ENCODE peak calls at places on chromosome 16, in seven cellular contexts. Y is NCI-H748 treated with DMSO at 0.1 percent for 48 hours; F is SW480; B is AG08396; A is RPMI7951; U is esophagus squamous epithelium; I is activated naive CD4-positive, alpha-beta T cell. W is an unnamed sample.

GRCh38 chr16:54128629-54129230 is 157.9 kb downstream of the IRX3 start:
- DNase-seq in Y (no peak), F (no peak), B (no peak), A (no peak), U (no peak), I (no peak), W (no peak)

GRCh38 chr16:30787613-30788378 is 791 bp upstream of the ZNF629 start:
- DNase-seq in Y (no peak), F (no peak), B (no peak), A (no peak), U (no peak), I (no peak), W (no peak)

GRCh38 chr16:55048745-55049144 is 118.1 kb downstream of the IRX5 start:
- DNase-seq in Y (no peak), F (no peak), B (no peak), A (no peak), U (no peak), I (no peak), W (no peak)

GRCh38 chr16:56789360-56789759 is 59.4 kb downstream of the NUP93 start:
- DNase-seq in Y (no peak), F (peak), B (peak), A (peak), U (no peak), I (no peak), W (no peak)

GRCh38 chr16:19837331-19837943 is 47.2 kb downstream of the GPRC5B start:
- DNase-seq in Y (no peak), F (no peak), B (no peak), A (no peak), U (no peak), I (no peak), W (no peak)

GRCh38 chr16:57544129-57544653 is 1.7 kb downstream of the ADGRG5 start:
- DNase-seq in Y (no peak), F (no peak), B (no peak), A (no peak), U (no peak), I (no peak), W (peak)

GRCh38 chr16:82059983-82060421 is 24.9 kb downstream of the HSD17B2 start:
- DNase-seq in Y (no peak), F (no peak), B (no peak), A (no peak), U (no peak), I (no peak), W (no peak)

GRCh38 chr16:67241008-67241900 is 6.0 kb downstream of the FHOD1 start:
- DNase-seq in Y (no peak), F (peak), B (peak), A (peak), U (no peak), I (no peak), W (no peak)

GRCh38 chr16:19168173-19169080 is at the start of gene SYT17:
- DNase-seq in Y (no peak), F (peak), B (peak), A (no peak), U (no peak), I (no peak), W (peak)

GRCh38 chr16:72974142-72974769 is 73.7 kb downstream of the ZFHX3 start:
- DNase-seq in Y (no peak), F (no peak), B (no peak), A (no peak), U (no peak), I (no peak), W (no peak)